ENCODE peak calls at places on chromosome 4, in seven cellular contexts. One of them, this sample, is unnamed.

GRCh38 chr4:6701371-6701770 is 7.7 kb downstream of the S100P start:
- DNase-seq in ovary: no peak
- DNase-seq in WERI-Rb-1: peak
- DNase-seq in brain microvascular endothelial cell: no peak
- DNase-seq in sigmoid colon: no peak
- DNase-seq in fibroblast of pulmonary artery: no peak
- DNase-seq in A549: peak
- DNase-seq in this sample: no peak

GRCh38 chr4:111991797-111992196 is 153.5 kb upstream of the FAM241A start:
- DNase-seq in WERI-Rb-1: peak
- DNase-seq in brain microvascular endothelial cell: peak
- DNase-seq in A549: peak
- DNase-seq in fibroblast of pulmonary artery: peak
- DNase-seq in sigmoid colon: no peak
- DNase-seq in ovary: no peak
- DNase-seq in this sample: peak

GRCh38 chr4:140829825-140830224 is 73.6 kb upstream of the TBC1D9 start:
- DNase-seq in brain microvascular endothelial cell: no peak
- DNase-seq in sigmoid colon: no peak
- DNase-seq in fibroblast of pulmonary artery: no peak
- DNase-seq in A549: no peak
- DNase-seq in ovary: no peak
- DNase-seq in WERI-Rb-1: no peak
- DNase-seq in this sample: no peak

GRCh38 chr4:38664704-38665401 is 854 bp downstream of the KLF3 start:
- DNase-seq in sigmoid colon: peak
- DNase-seq in A549: peak
- DNase-seq in ovary: peak
- DNase-seq in WERI-Rb-1: peak
- DNase-seq in fibroblast of pulmonary artery: peak
- DNase-seq in brain microvascular endothelial cell: no peak
- DNase-seq in this sample: no peak

GRCh38 chr4:163109967-163110366 is 56.7 kb downstream of the NAF1 start:
- DNase-seq in brain microvascular endothelial cell: no peak
- DNase-seq in A549: no peak
- DNase-seq in fibroblast of pulmonary artery: no peak
- DNase-seq in WERI-Rb-1: no peak
- DNase-seq in sigmoid colon: no peak
- DNase-seq in ovary: no peak
- DNase-seq in this sample: no peak

GRCh38 chr4:89259435-89260028 is 48.1 kb downstream of the GPRIN3 start:
- DNase-seq in brain microvascular endothelial cell: no peak
- DNase-seq in ovary: no peak
- DNase-seq in fibroblast of pulmonary artery: no peak
- DNase-seq in WERI-Rb-1: no peak
- DNase-seq in sigmoid colon: no peak
- DNase-seq in A549: no peak
- DNase-seq in this sample: no peak

GRCh38 chr4:42399393-42399792 is 2.1 kb downstream of the SHISA3 start:
- DNase-seq in sigmoid colon: no peak
- DNase-seq in A549: no peak
- DNase-seq in fibroblast of pulmonary artery: no peak
- DNase-seq in ovary: no peak
- DNase-seq in WERI-Rb-1: no peak
- DNase-seq in brain microvascular endothelial cell: no peak
- DNase-seq in this sample: no peak

GRCh38 chr4:83107636-83108035 is 6.9 kb downstream of the PLAC8 start:
- DNase-seq in A549: no peak
- DNase-seq in WERI-Rb-1: no peak
- DNase-seq in ovary: no peak
- DNase-seq in fibroblast of pulmonary artery: no peak
- DNase-seq in sigmoid colon: no peak
- DNase-seq in brain microvascular endothelial cell: no peak
- DNase-seq in this sample: no peak

GRCh38 chr4:13543648-13544555 is at the start of gene NKX3-2:
- DNase-seq in fibroblast of pulmonary artery: no peak
- DNase-seq in sigmoid colon: peak
- DNase-seq in WERI-Rb-1: no peak
- DNase-seq in brain microvascular endothelial cell: no peak
- DNase-seq in ovary: no peak
- DNase-seq in A549: no peak
- DNase-seq in this sample: peak

GRCh38 chr4:184287697-184288255 is 70.1 kb upstream of the ENPP6 start:
- DNase-seq in ovary: no peak
- DNase-seq in sigmoid colon: no peak
- DNase-seq in brain microvascular endothelial cell: peak
- DNase-seq in WERI-Rb-1: peak
- DNase-seq in fibroblast of pulmonary artery: peak
- DNase-seq in A549: no peak
- DNase-seq in this sample: peak

GRCh38 chr4:127509155-127509554 is 123.6 kb upstream of the INTU start:
- DNase-seq in sigmoid colon: no peak
- DNase-seq in brain microvascular endothelial cell: no peak
- DNase-seq in A549: no peak
- DNase-seq in ovary: no peak
- DNase-seq in WERI-Rb-1: no peak
- DNase-seq in fibroblast of pulmonary artery: peak
- DNase-seq in this sample: peak

GRCh38 chr4:183324619-183325018 is 2.4 kb upstream of the CLDN24 start:
- DNase-seq in ovary: no peak
- DNase-seq in WERI-Rb-1: no peak
- DNase-seq in brain microvascular endothelial cell: no peak
- DNase-seq in sigmoid colon: no peak
- DNase-seq in fibroblast of pulmonary artery: no peak
- DNase-seq in A549: no peak
- DNase-seq in this sample: no peak

GRCh38 chr4:13989496-13989895 is 362.0 kb upstream of the BOD1L1 start:
- DNase-seq in A549: peak
- DNase-seq in sigmoid colon: no peak
- DNase-seq in WERI-Rb-1: no peak
- DNase-seq in ovary: no peak
- DNase-seq in fibroblast of pulmonary artery: peak
- DNase-seq in brain microvascular endothelial cell: peak
- DNase-seq in this sample: no peak

GRCh38 chr4:169485791-169486742 is 126.3 kb downstream of the NEK1 start:
- DNase-seq in WERI-Rb-1: peak
- DNase-seq in sigmoid colon: no peak
- DNase-seq in fibroblast of pulmonary artery: peak
- DNase-seq in brain microvascular endothelial cell: peak
- DNase-seq in ovary: no peak
- DNase-seq in A549: peak
- DNase-seq in this sample: peak

GRCh38 chr4:168598191-168598590 is 101.3 kb downstream of the PALLD start:
- DNase-seq in ovary: no peak
- DNase-seq in fibroblast of pulmonary artery: peak
- DNase-seq in brain microvascular endothelial cell: no peak
- DNase-seq in sigmoid colon: no peak
- DNase-seq in WERI-Rb-1: no peak
- DNase-seq in A549: no peak
- DNase-seq in this sample: peak

GRCh38 chr4:101987623-101988243 is 197.2 kb downstream of the BANK1 start:
- DNase-seq in brain microvascular endothelial cell: no peak
- DNase-seq in WERI-Rb-1: no peak
- DNase-seq in A549: no peak
- DNase-seq in fibroblast of pulmonary artery: no peak
- DNase-seq in ovary: no peak
- DNase-seq in sigmoid colon: no peak
- DNase-seq in this sample: no peak

GRCh38 chr4:14165253-14165942 is 537.9 kb upstream of the BOD1L1 start:
- DNase-seq in WERI-Rb-1: no peak
- DNase-seq in sigmoid colon: no peak
- DNase-seq in brain microvascular endothelial cell: no peak
- DNase-seq in fibroblast of pulmonary artery: no peak
- DNase-seq in ovary: no peak
- DNase-seq in A549: no peak
- DNase-seq in this sample: no peak

GRCh38 chr4:152054731-152055130 is 293.9 kb upstream of the GATB start:
- DNase-seq in fibroblast of pulmonary artery: no peak
- DNase-seq in sigmoid colon: no peak
- DNase-seq in brain microvascular endothelial cell: no peak
- DNase-seq in A549: no peak
- DNase-seq in WERI-Rb-1: no peak
- DNase-seq in ovary: no peak
- DNase-seq in this sample: no peak

GRCh38 chr4:2755821-2756690 is at the start of gene TNIP2:
- DNase-seq in brain microvascular endothelial cell: peak
- DNase-seq in ovary: peak
- DNase-seq in sigmoid colon: peak
- DNase-seq in fibroblast of pulmonary artery: peak
- DNase-seq in A549: peak
- DNase-seq in WERI-Rb-1: peak
- DNase-seq in this sample: peak

GRCh38 chr4:148575577-148575976 is 133.4 kb upstream of the NR3C2 start:
- DNase-seq in fibroblast of pulmonary artery: no peak
- DNase-seq in A549: no peak
- DNase-seq in sigmoid colon: no peak
- DNase-seq in ovary: no peak
- DNase-seq in brain microvascular endothelial cell: no peak
- DNase-seq in WERI-Rb-1: no peak
- DNase-seq in this sample: no peak

GRCh38 chr4:156954598-156954997 is 17.0 kb downstream of the PDGFC start:
- DNase-seq in WERI-Rb-1: no peak
- DNase-seq in brain microvascular endothelial cell: no peak
- DNase-seq in A549: no peak
- DNase-seq in sigmoid colon: no peak
- DNase-seq in ovary: no peak
- DNase-seq in fibroblast of pulmonary artery: no peak
- DNase-seq in this sample: no peak

GRCh38 chr4:175308236-175308635 is 390.1 kb downstream of the ADAM29 start:
- DNase-seq in ovary: no peak
- DNase-seq in fibroblast of pulmonary artery: peak
- DNase-seq in sigmoid colon: no peak
- DNase-seq in A549: no peak
- DNase-seq in WERI-Rb-1: no peak
- DNase-seq in brain microvascular endothelial cell: peak
- DNase-seq in this sample: peak

GRCh38 chr4:168781884-168782283 is 228.2 kb downstream of the CBR4 start:
- DNase-seq in brain microvascular endothelial cell: no peak
- DNase-seq in A549: no peak
- DNase-seq in WERI-Rb-1: no peak
- DNase-seq in ovary: no peak
- DNase-seq in sigmoid colon: no peak
- DNase-seq in fibroblast of pulmonary artery: no peak
- DNase-seq in this sample: no peak

GRCh38 chr4:129335263-129335662 is 239.3 kb downstream of the C4orf33 start:
- DNase-seq in sigmoid colon: no peak
- DNase-seq in fibroblast of pulmonary artery: no peak
- DNase-seq in WERI-Rb-1: no peak
- DNase-seq in A549: no peak
- DNase-seq in brain microvascular endothelial cell: no peak
- DNase-seq in ovary: no peak
- DNase-seq in this sample: no peak

GRCh38 chr4:102868153-102868781 is 525 bp upstream of the CISD2 start:
- DNase-seq in A549: peak
- DNase-seq in ovary: peak
- DNase-seq in WERI-Rb-1: peak
- DNase-seq in sigmoid colon: peak
- DNase-seq in fibroblast of pulmonary artery: no peak
- DNase-seq in brain microvascular endothelial cell: no peak
- DNase-seq in this sample: no peak

GRCh38 chr4:146059153-146059552 is 116.4 kb upstream of the LSM6 start:
- DNase-seq in A549: no peak
- DNase-seq in WERI-Rb-1: no peak
- DNase-seq in brain microvascular endothelial cell: no peak
- DNase-seq in fibroblast of pulmonary artery: no peak
- DNase-seq in ovary: no peak
- DNase-seq in sigmoid colon: no peak
- DNase-seq in this sample: no peak

GRCh38 chr4:174119818-174120217 is 163.6 kb downstream of the FBXO8 start:
- DNase-seq in sigmoid colon: no peak
- DNase-seq in fibroblast of pulmonary artery: peak
- DNase-seq in brain microvascular endothelial cell: no peak
- DNase-seq in WERI-Rb-1: no peak
- DNase-seq in ovary: no peak
- DNase-seq in A549: no peak
- DNase-seq in this sample: peak

DNA sequence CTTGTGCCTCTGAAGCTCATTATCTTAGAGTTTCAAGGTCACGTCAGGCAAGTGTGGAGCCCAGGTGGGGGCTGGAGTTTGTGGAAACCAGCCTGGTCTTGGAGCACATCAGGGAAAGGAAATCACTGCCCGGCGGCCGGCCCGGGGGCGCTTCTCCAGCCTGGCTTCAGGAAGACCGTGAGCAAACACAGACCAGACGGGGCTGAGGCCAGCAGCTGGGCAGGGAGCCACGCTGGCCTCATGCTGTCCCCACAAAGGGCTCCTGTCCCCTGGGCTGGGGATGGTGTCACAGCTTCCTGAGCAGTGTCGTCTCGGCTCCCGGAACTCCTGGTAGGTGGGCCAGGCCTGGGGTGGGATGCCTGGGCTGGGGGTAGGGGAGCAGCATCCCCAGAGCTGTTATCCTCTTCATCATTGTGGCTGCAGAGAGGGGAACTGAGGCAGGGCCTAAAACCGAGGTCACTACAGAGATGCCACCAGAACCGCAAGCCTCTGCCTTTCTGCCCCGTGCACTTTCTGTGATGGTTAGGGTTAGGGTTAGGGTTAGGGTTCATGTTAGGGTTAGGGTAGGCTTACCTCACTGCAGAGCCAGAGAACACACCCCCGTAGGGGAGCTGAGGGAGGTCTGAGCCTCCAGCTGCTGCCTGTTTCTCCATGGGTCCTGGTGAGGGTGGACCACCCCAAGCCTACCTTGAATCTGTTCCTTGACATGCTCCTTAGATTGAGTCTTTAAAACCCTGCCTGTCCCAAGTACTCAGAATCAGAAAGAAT is 77.5 kb downstream of the HTRA3 start:
- DNase-seq in A549: no peak
- DNase-seq in fibroblast of pulmonary artery: no peak
- DNase-seq in brain microvascular endothelial cell: no peak
- DNase-seq in WERI-Rb-1: no peak
- DNase-seq in sigmoid colon: peak
- DNase-seq in ovary: peak
- DNase-seq in this sample: no peak
- TF ChIP-seq CTCF in A549: no peak
- TF ChIP-seq CTCF in fibroblast of pulmonary artery: no peak
- TF ChIP-seq CTCF in brain microvascular endothelial cell: no peak
- TF ChIP-seq CTCF in WERI-Rb-1: no peak
- TF ChIP-seq CTCF in sigmoid colon: no peak
- TF ChIP-seq CTCF in ovary: no peak
- TF ChIP-seq CTCF in this sample: no peak

GRCh38 chr4:37603070-37603468 is 83.1 kb downstream of the RELL1 start:
- DNase-seq in WERI-Rb-1: peak
- DNase-seq in fibroblast of pulmonary artery: peak
- DNase-seq in brain microvascular endothelial cell: peak
- DNase-seq in ovary: peak
- DNase-seq in A549: peak
- DNase-seq in sigmoid colon: peak
- DNase-seq in this sample: peak
- H3K4me3 ChIP-seq in WERI-Rb-1: no peak
- H3K4me3 ChIP-seq in fibroblast of pulmonary artery: no peak
- H3K4me3 ChIP-seq in brain microvascular endothelial cell: no peak
- H3K4me3 ChIP-seq in ovary: no peak
- H3K4me3 ChIP-seq in A549: no peak
- H3K4me3 ChIP-seq in sigmoid colon: no peak
- H3K4me3 ChIP-seq in this sample: no peak

GRCh38 chr4:114209589-114209988 is 230.1 kb upstream of the ARSJ start:
- DNase-seq in ovary: no peak
- DNase-seq in A549: no peak
- DNase-seq in sigmoid colon: no peak
- DNase-seq in brain microvascular endothelial cell: no peak
- DNase-seq in fibroblast of pulmonary artery: no peak
- DNase-seq in WERI-Rb-1: no peak
- DNase-seq in this sample: no peak
- TF ChIP-seq CTCF in ovary: no peak
- TF ChIP-seq CTCF in A549: no peak
- TF ChIP-seq CTCF in sigmoid colon: no peak
- TF ChIP-seq CTCF in brain microvascular endothelial cell: no peak
- TF ChIP-seq CTCF in fibroblast of pulmonary artery: no peak
- TF ChIP-seq CTCF in WERI-Rb-1: no peak
- TF ChIP-seq CTCF in this sample: no peak

GRCh38 chr4:126468144-126468543 is 1153.4 kb downstream of the FAT4 start:
- DNase-seq in sigmoid colon: no peak
- DNase-seq in WERI-Rb-1: no peak
- DNase-seq in fibroblast of pulmonary artery: no peak
- DNase-seq in ovary: no peak
- DNase-seq in A549: no peak
- DNase-seq in brain microvascular endothelial cell: no peak
- DNase-seq in this sample: no peak
- H3K4me3 ChIP-seq in sigmoid colon: no peak
- H3K4me3 ChIP-seq in WERI-Rb-1: no peak
- H3K4me3 ChIP-seq in fibroblast of pulmonary artery: no peak
- H3K4me3 ChIP-seq in ovary: no peak
- H3K4me3 ChIP-seq in A549: no peak
- H3K4me3 ChIP-seq in brain microvascular endothelial cell: no peak
- H3K4me3 ChIP-seq in this sample: no peak